ENCODE peak calls at places on chromosomes 13 and 19, in four cellular contexts. One of them, this sample, is unnamed.
A peak's percentile ranks its signal among the peaks of the same experiment; 100 is the strongest.

GRCh38 chr13:38538412-38538811 is 148.5 kb upstream of the FREM2 start:
- DNase-seq in fibroblast of lung: no peak
- DNase-seq in left lung: no peak
- DNase-seq in esophagus squamous epithelium: no peak
- DNase-seq in this sample: no peak

GRCh38 chr13:87444135-87444534 is 227.0 kb upstream of the SLITRK5 start:
- DNase-seq in fibroblast of lung: no peak
- DNase-seq in left lung: no peak
- DNase-seq in esophagus squamous epithelium: no peak
- DNase-seq in this sample: no peak

GRCh38 chr19:10096615-10096963 is 5.9 kb downstream of the ANGPTL6 start:
- DNase-seq in fibroblast of lung: no peak
- DNase-seq in left lung: no peak
- DNase-seq in esophagus squamous epithelium: no peak
- DNase-seq in this sample: no peak

GRCh38 chr19:8429826-8430225 is 14.9 kb upstream of the HNRNPM start:
- DNase-seq in fibroblast of lung: no peak
- DNase-seq in left lung: no peak
- DNase-seq in esophagus squamous epithelium: no peak
- DNase-seq in this sample: no peak

GRCh38 chr13:110155072-110155471 is 151.9 kb downstream of the COL4A1 start:
- DNase-seq in fibroblast of lung: no peak
- DNase-seq in left lung: no peak
- DNase-seq in esophagus squamous epithelium: no peak
- DNase-seq in this sample: no peak

GRCh38 chr13:109743706-109744453 is 42.5 kb downstream of the IRS2 start:
- DNase-seq in fibroblast of lung: peak; percentile 66
- DNase-seq in left lung: no peak
- DNase-seq in esophagus squamous epithelium: no peak
- DNase-seq in this sample: peak; percentile 89

GRCh38 chr19:29587518-29587986 is 18.5 kb upstream of the POP4 start:
- DNase-seq in fibroblast of lung: no peak
- DNase-seq in left lung: no peak
- DNase-seq in esophagus squamous epithelium: no peak
- DNase-seq in this sample: no peak

GRCh38 chr13:107964356-107964755 is 251.0 kb downstream of the LIG4 start:
- DNase-seq in fibroblast of lung: peak; percentile 17
- DNase-seq in left lung: no peak
- DNase-seq in esophagus squamous epithelium: no peak
- DNase-seq in this sample: no peak

GRCh38 chr13:74115138-74115537 is 19.1 kb downstream of the KLF12 start:
- DNase-seq in fibroblast of lung: peak; percentile 59
- DNase-seq in left lung: no peak
- DNase-seq in esophagus squamous epithelium: no peak
- DNase-seq in this sample: no peak

GRCh38 chr13:75279834-75280369 is 202.1 kb downstream of the TBC1D4 start:
- DNase-seq in fibroblast of lung: no peak
- DNase-seq in left lung: no peak
- DNase-seq in esophagus squamous epithelium: no peak
- DNase-seq in this sample: no peak

GRCh38 chr13:57740719-57741118 is 109.2 kb downstream of the PCDH17 start:
- DNase-seq in fibroblast of lung: peak; percentile 23
- DNase-seq in left lung: no peak
- DNase-seq in esophagus squamous epithelium: no peak
- DNase-seq in this sample: no peak

GRCh38 chr19:41617941-41618730 is 8.7 kb downstream of the CEACAM4 start:
- DNase-seq in fibroblast of lung: no peak
- DNase-seq in left lung: no peak
- DNase-seq in esophagus squamous epithelium: no peak
- DNase-seq in this sample: peak; percentile 72

GRCh38 chr19:41616785-41617621 is 9.9 kb downstream of the CEACAM4 start:
- DNase-seq in fibroblast of lung: no peak
- DNase-seq in left lung: no peak
- DNase-seq in esophagus squamous epithelium: no peak
- DNase-seq in this sample: no peak

GRCh38 chr19:41619018-41619571 is 7.8 kb downstream of the CEACAM4 start:
- DNase-seq in fibroblast of lung: no peak
- DNase-seq in left lung: no peak
- DNase-seq in esophagus squamous epithelium: no peak
- DNase-seq in this sample: no peak

GRCh38 chr19:41612483-41612882 is 14.4 kb downstream of the CEACAM4 start:
- DNase-seq in fibroblast of lung: no peak
- DNase-seq in left lung: no peak
- DNase-seq in esophagus squamous epithelium: no peak
- DNase-seq in this sample: no peak

DNA sequence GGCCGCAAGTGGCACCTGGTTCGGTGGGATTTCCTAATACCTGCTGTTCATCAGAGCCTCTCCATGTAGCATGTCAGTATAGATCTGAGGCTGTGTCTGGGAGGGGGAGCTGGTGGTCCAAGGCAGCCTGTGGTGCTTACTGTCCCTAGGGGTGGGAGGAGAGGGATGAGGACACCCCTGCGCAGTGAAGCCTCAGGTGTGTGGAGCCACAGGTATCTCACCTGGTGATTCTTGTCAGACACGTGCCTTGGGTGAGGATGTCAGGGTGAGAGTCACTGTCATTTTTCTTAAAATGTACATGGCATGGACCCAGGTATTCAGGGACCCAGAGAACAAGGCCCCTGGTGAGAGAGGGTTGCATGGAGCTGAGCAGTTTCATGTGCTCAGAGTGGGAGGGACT is 11.7 kb downstream of the CEACAM4 start:
- DNase-seq in fibroblast of lung: no peak
- DNase-seq in left lung: no peak
- DNase-seq in esophagus squamous epithelium: no peak
- DNase-seq in this sample: no peak
- H3K9me3 ChIP-seq in fibroblast of lung: no peaks in the 10 kb centered on the region
- H3K9me3 ChIP-seq in left lung: no peaks in the 10 kb centered on the region
- H3K9me3 ChIP-seq in esophagus squamous epithelium: no peaks in the 10 kb centered on the region
- H3K9me3 ChIP-seq in this sample: no peaks in the 10 kb centered on the region

DNA sequence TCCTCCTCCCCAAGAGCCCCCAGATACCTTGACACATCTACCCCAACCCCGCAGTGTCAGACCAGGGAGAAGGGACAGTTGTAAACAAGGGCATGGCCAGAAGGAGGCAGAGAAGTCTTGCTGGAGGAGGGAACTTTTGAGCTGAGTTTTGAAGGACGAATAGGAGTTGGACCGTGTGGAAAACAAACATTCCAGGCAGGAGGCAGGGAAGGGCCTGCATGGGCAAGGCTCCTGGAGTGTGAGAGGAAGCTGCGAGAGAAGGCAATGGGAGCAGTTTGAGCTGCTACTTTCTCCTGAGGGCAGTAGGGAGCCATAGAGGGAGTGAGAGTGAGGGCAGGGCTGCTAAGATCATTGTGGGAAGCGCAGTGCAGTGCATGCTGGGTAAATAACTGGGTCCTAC is 23.3 kb downstream of the IL12RB1 start:
- DNase-seq in fibroblast of lung: no peak
- DNase-seq in left lung: no peak
- DNase-seq in esophagus squamous epithelium: no peak
- DNase-seq in this sample: no peak
- TF ChIP-seq CTCF in fibroblast of lung: no peak
- TF ChIP-seq CTCF in left lung: peak; percentile 32
- TF ChIP-seq CTCF in esophagus squamous epithelium: no peak
- TF ChIP-seq CTCF in this sample: no peak

GRCh38 chr19:52112624-52113023 is 17.1 kb upstream of the ZNF841 start:
- DNase-seq in fibroblast of lung: no peak
- DNase-seq in left lung: no peak
- DNase-seq in esophagus squamous epithelium: no peak
- DNase-seq in this sample: no peak
- H3K9me3 ChIP-seq in fibroblast of lung: peaks cover 12% of the 10 kb centered on the region
- H3K9me3 ChIP-seq in left lung: peaks cover 25% of the 10 kb centered on the region
- H3K9me3 ChIP-seq in esophagus squamous epithelium: peaks cover 92% of the 10 kb centered on the region
- H3K9me3 ChIP-seq in this sample: peaks cover 80% of the 10 kb centered on the region

DNA sequence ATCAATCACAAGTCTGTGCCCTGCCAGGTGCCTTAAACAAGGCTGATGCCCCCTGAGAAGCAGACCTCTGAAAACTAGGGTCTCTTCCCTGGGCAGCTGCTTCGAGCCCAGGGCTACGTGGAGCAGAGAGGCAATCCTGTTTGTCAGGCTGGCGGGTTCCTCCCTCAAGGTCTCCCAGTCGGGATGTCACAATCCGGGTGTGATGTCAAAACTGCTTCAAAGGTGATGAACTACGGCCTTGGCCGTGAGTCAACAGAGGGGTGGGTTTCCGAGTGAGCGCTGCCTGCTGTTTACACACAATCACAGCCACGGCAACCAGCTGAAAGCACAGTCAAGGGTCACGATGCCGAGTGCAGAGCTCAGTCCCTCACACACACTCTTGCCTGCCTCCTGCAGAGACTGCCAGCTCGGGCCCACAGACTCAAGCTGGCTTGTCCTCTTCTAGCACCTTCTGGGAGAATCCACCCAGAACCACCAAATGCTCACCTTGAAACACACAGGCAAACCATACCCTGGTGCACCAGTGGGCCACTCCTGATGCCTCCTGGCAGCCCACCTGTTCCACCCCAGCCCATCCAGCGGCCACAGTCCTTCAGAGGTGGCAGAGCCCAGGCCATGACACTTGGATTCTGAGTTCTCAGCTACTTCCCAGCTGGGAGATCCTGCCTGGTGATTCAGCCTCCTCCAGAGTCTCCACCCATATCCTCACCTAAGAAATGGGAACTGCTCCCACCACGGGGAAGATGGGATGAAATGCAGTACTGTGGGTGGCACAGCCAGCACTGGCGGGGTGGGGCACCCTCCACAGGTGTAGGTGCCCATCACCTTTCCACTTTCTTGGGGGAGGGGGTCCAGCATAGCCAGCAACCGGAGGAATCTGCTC is 6.8 kb downstream of the ELL start:
- DNase-seq in fibroblast of lung: peak; percentile 92
- DNase-seq in left lung: peak; percentile 86
- DNase-seq in esophagus squamous epithelium: no peak
- DNase-seq in this sample: no peak
- TF ChIP-seq CTCF in fibroblast of lung: no peak
- TF ChIP-seq CTCF in left lung: no peak
- TF ChIP-seq CTCF in esophagus squamous epithelium: no peak
- TF ChIP-seq CTCF in this sample: no peak

GRCh38 chr19:12513531-12514061 is 29.0 kb upstream of the ZNF709 start:
- DNase-seq in fibroblast of lung: no peak
- DNase-seq in left lung: no peak
- DNase-seq in esophagus squamous epithelium: no peak
- DNase-seq in this sample: no peak
- H3K9me3 ChIP-seq in fibroblast of lung: peaks cover 1% of the 10 kb centered on the region
- H3K9me3 ChIP-seq in left lung: no peaks in the 10 kb centered on the region
- H3K9me3 ChIP-seq in esophagus squamous epithelium: peaks cover 29% of the 10 kb centered on the region
- H3K9me3 ChIP-seq in this sample: no peaks in the 10 kb centered on the region

GRCh38 chr13:56558698-56559320 is 581.9 kb upstream of the PRR20A start:
- DNase-seq in fibroblast of lung: no peak
- DNase-seq in left lung: no peak
- DNase-seq in esophagus squamous epithelium: no peak
- DNase-seq in this sample: no peak

DNA sequence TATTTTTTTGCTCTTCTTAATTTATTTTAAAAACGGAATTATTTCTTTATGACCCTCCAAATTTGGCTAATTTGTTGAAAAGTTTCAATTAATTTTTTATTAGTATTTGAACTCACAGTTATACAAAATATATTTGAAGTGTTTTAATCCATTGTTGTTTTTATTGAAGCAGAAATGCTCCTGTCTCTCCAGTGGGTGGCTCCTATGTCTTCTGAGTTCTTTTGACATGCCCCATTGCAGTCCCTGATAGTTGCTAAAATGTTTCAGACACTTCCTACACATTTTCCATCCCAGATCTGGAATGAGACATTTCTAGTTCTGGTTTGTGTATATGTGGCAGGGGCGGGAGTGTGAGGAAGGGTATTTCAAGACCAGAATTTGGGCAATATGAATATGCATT is 579.4 kb upstream of the PRR20A start:
- DNase-seq in fibroblast of lung: no peak
- DNase-seq in left lung: no peak
- DNase-seq in esophagus squamous epithelium: no peak
- DNase-seq in this sample: no peak
- TF ChIP-seq CTCF in fibroblast of lung: no peak
- TF ChIP-seq CTCF in left lung: no peak
- TF ChIP-seq CTCF in esophagus squamous epithelium: no peak
- TF ChIP-seq CTCF in this sample: no peak

DNA sequence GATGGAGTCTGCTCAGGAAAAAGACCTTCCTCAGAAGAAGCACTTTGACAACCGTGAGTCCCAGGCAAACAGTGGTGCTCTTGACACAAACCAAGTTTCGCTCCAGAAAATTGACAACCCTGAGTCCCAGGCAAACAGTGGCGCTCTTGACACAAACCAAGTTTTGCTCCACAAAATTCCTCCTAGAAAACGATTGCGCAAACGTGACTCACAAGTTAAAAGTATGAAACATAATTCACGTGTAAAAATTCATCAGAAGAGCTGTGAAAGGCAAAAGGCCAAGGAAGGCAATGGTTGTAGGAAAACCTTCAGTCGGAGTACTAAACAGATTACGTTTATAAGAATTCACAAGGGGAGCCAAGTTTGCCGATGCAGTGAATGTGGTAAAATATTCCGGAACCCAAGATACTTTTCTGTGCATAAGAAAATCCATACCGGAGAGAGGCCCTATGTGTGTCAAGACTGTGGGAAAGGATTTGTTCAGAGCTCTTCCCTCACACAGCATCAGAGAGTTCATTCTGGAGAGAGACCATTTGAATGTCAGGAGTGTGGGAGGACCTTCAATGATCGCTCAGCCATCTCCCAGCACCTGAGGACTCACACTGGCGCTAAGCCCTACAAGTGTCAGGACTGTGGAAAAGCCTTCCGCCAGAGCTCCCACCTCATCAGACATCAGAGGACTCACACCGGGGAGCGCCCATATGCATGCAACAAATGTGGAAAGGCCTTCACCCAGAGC is 16.2 kb upstream of the ZNF544 start:
- DNase-seq in fibroblast of lung: no peak
- DNase-seq in left lung: no peak
- DNase-seq in esophagus squamous epithelium: no peak
- DNase-seq in this sample: no peak
- H3K9me3 ChIP-seq in fibroblast of lung: peaks cover 2% of the 10 kb centered on the region
- H3K9me3 ChIP-seq in left lung: peaks cover 13% of the 10 kb centered on the region
- H3K9me3 ChIP-seq in esophagus squamous epithelium: peaks cover 100% of the 10 kb centered on the region
- H3K9me3 ChIP-seq in this sample: peaks cover 100% of the 10 kb centered on the region

DNA sequence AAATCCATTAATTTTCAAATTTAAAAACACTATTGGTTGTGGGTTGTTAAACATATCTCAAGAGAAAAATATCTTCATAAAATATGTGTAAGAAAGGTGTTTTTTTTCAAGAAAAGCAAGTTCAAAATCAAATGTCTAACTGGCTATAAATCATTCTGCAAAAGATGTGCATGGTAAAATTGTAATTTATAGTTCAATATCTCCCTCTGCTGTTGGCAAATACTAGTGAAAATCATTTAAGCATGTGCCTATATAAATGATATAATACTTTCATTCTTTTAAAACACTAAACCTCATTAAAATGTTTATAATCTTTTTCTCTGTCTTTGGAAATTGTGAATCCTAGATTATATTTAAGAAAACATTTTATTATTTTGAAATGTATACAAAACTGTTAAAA is 17.2 kb upstream of the SLITRK6 start:
- DNase-seq in fibroblast of lung: peak; percentile 35
- DNase-seq in left lung: no peak
- DNase-seq in esophagus squamous epithelium: no peak
- DNase-seq in this sample: no peak
- TF ChIP-seq CTCF in fibroblast of lung: no peak
- TF ChIP-seq CTCF in left lung: no peak
- TF ChIP-seq CTCF in esophagus squamous epithelium: peak; percentile 20
- TF ChIP-seq CTCF in this sample: no peak